ENCODE peak calls at places on chromosomes 5 and 9, in eight cellular contexts. Q, L, I, Y, Z, B, D and O are unnamed samples. For H3K4me1, the result is how much of the 10 kb centered on the place peaks cover.

GRCh38 chr5:107155667-107156066 is 515.1 kb downstream of the EFNA5 start:
- DNase-seq in Q (no peak), L (no peak), I (peak), Y (no peak), Z (no peak), B (no peak), D (no peak), O (no peak)

GRCh38 chr9:136048560-136049411 is 46.3 kb downstream of the NACC2 start:
- DNase-seq in Q (no peak), L (peak), I (no peak), Y (no peak), Z (no peak), B (no peak), D (no peak), O (no peak)

GRCh38 chr9:25117791-25118190 is 560.5 kb downstream of the TUSC1 start:
- DNase-seq in Q (no peak), L (no peak), I (no peak), Y (no peak), Z (no peak), B (no peak), D (no peak), O (no peak)

GRCh38 chr9:98837516-98837915 is 30.0 kb downstream of the GALNT12 start:
- DNase-seq in Q (no peak), L (no peak), I (no peak), Y (no peak), Z (no peak), B (no peak), D (no peak), O (no peak)

GRCh38 chr5:133873936-133874585 is 94.4 kb downstream of the C5orf15 start:
- DNase-seq in Q (no peak), L (no peak), I (no peak), Y (no peak), Z (peak), B (no peak), D (no peak), O (no peak)

GRCh38 chr5:181059297-181060230 is 19.5 kb downstream of the BTNL9 start:
- DNase-seq in Q (no peak), L (peak), I (no peak), Y (no peak), Z (no peak), B (no peak), D (no peak), O (no peak)

GRCh38 chr5:164119806-164120440 is 614.5 kb downstream of the MAT2B start:
- DNase-seq in Q (no peak), L (peak), I (no peak), Y (no peak), Z (peak), B (no peak), D (no peak), O (no peak)

GRCh38 chr9:98173181-98173580 is 19.3 kb downstream of the CORO2A start:
- DNase-seq in Q (no peak), L (no peak), I (no peak), Y (no peak), Z (no peak), B (no peak), D (no peak), O (no peak)

GRCh38 chr5:136712628-136713027 is 347.3 kb upstream of the TRPC7 start:
- DNase-seq in Q (no peak), L (no peak), I (no peak), Y (no peak), Z (no peak), B (no peak), D (no peak), O (no peak)

GRCh38 chr9:31744589-31744988 is 639.9 kb upstream of the ACO1 start:
- DNase-seq in Q (no peak), L (no peak), I (no peak), Y (no peak), Z (no peak), B (no peak), D (no peak), O (no peak)

GRCh38 chr5:177116631-177117373 is 16.8 kb upstream of the NSD1 start:
- DNase-seq in Q (no peak), L (peak), I (no peak), Y (no peak), Z (peak), B (peak), D (peak), O (peak)

GRCh38 chr5:117623042-117623815 is 1048.6 kb upstream of the SEMA6A start:
- DNase-seq in Q (no peak), L (no peak), I (peak), Y (no peak), Z (peak), B (no peak), D (no peak), O (no peak)

GRCh38 chr5:6712582-6713273 is 504 bp upstream of the TENT4A start:
- DNase-seq in Q (peak), L (peak), I (peak), Y (peak), Z (peak), B (peak), D (peak), O (peak)

GRCh38 chr9:116191757-116192415 is 38.3 kb downstream of the PAPPA start:
- DNase-seq in Q (no peak), L (peak), I (no peak), Y (no peak), Z (no peak), B (no peak), D (no peak), O (no peak)

GRCh38 chr5:135212361-135213033 is 178.5 kb upstream of the PITX1 start:
- DNase-seq in Q (peak), L (peak), I (no peak), Y (no peak), Z (no peak), B (no peak), D (no peak), O (no peak)

GRCh38 chr5:146076028-146076427 is 29.3 kb downstream of the PLAC8L1 start:
- DNase-seq in Q (no peak), L (no peak), I (no peak), Y (no peak), Z (no peak), B (no peak), D (no peak), O (no peak)

GRCh38 chr5:38130346-38130745 is 128.0 kb upstream of the EGFLAM start:
- DNase-seq in Q (no peak), L (no peak), I (no peak), Y (no peak), Z (no peak), B (no peak), D (no peak), O (no peak)

GRCh38 chr9:73173526-73174411 is 22.1 kb downstream of the ANXA1 start:
- DNase-seq in Q (no peak), L (no peak), I (no peak), Y (no peak), Z (no peak), B (no peak), D (no peak), O (no peak)

GRCh38 chr9:14271078-14271673 is 42.8 kb downstream of the NFIB start:
- DNase-seq in Q (no peak), L (no peak), I (peak), Y (no peak), Z (peak), B (peak), D (no peak), O (peak)

GRCh38 chr5:851076-851475 is 290 bp upstream of the ZDHHC11 start:
- DNase-seq in Q (no peak), L (no peak), I (no peak), Y (no peak), Z (no peak), B (no peak), D (peak), O (no peak)

GRCh38 chr9:18976368-18977238 is 56.4 kb downstream of the SAXO1 start:
- DNase-seq in Q (no peak), L (no peak), I (no peak), Y (no peak), Z (peak), B (no peak), D (no peak), O (no peak)

DNA sequence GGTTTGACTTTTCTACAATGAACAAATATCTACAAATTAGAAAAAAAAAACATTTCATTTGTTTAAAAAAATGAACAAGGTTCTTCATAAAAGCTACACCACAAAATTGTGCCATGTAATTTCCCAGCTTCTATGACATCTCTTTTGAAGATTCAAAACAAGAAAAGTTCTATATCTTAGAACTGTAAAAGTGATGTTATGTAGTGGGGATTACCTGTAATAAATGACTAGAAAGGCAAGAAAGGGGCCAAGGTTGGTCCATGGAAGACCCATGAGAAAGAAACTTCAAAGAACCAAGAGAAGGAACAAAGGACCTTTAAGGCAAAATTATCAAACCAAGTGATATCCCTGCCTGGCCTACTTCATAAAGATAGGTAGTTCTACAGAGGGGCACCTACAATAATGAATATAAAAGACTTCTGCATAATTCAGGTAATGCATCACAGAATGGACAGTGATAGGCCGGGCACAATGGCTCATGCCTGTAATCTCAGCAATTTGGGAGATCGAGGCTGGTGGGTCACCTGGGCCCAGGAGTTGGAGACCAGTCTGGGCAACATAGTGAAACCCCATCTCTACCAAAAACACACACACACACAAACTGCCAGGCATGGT is 7.6 kb downstream of the MLLT3 start:
- DNase-seq in Q (no peak), L (no peak), I (no peak), Y (no peak), Z (no peak), B (no peak), D (no peak), O (no peak)
- H3K4me1 ChIP-seq in Q (under half), L (under half), I (under half), Y (under half), Z (under half), B (under half), D (under half), O (under half)

GRCh38 chr9:106862115-106862945 is 636 bp upstream of the ZNF462 start:
- DNase-seq in Q (no peak), L (peak), I (peak), Y (no peak), Z (peak), B (peak), D (peak), O (peak)
- H3K4me1 ChIP-seq in Q (under half), L (under half), I (under half), Y (under half), Z (under half), B (under half), D (under half), O (under half)

GRCh38 chr5:143218563-143219170 is 184.8 kb downstream of the NR3C1 start:
- DNase-seq in Q (no peak), L (no peak), I (no peak), Y (no peak), Z (no peak), B (no peak), D (no peak), O (no peak)
- H3K4me1 ChIP-seq in Q (under half), L (under half), I (under half), Y (under half), Z (under half), B (under half), D (under half), O (under half)

GRCh38 chr9:127767405-127767804 is 11.1 kb downstream of the SH2D3C start:
- DNase-seq in Q (no peak), L (no peak), I (no peak), Y (no peak), Z (no peak), B (no peak), D (no peak), O (no peak)
- H3K4me1 ChIP-seq in Q (under half), L (under half), I (under half), Y (under half), Z (under half), B (under half), D (under half), O (under half)

GRCh38 chr5:140219068-140219971 is 44.3 kb downstream of the CYSTM1 start:
- DNase-seq in Q (no peak), L (no peak), I (no peak), Y (no peak), Z (no peak), B (peak), D (no peak), O (no peak)

GRCh38 chr5:140214831-140215230 is 39.8 kb downstream of the CYSTM1 start:
- DNase-seq in Q (no peak), L (no peak), I (no peak), Y (no peak), Z (peak), B (no peak), D (no peak), O (no peak)

GRCh38 chr5:140220032-140220697 is 45.2 kb downstream of the CYSTM1 start:
- DNase-seq in Q (no peak), L (no peak), I (no peak), Y (no peak), Z (peak), B (no peak), D (no peak), O (no peak)

GRCh38 chr5:140216468-140217074 is 41.6 kb downstream of the CYSTM1 start:
- DNase-seq in Q (no peak), L (no peak), I (peak), Y (no peak), Z (no peak), B (no peak), D (no peak), O (no peak)

GRCh38 chr5:140217299-140218026 is 42.5 kb downstream of the CYSTM1 start:
- DNase-seq in Q (no peak), L (no peak), I (no peak), Y (no peak), Z (no peak), B (no peak), D (no peak), O (no peak)
- H3K4me1 ChIP-seq in Q (under half), L (under half), I (half or more), Y (under half), Z (under half), B (half or more), D (under half), O (half or more)

GRCh38 chr5:36885566-36886485 is 9.3 kb downstream of the NIPBL start:
- DNase-seq in Q (no peak), L (peak), I (no peak), Y (no peak), Z (no peak), B (peak), D (no peak), O (peak)

GRCh38 chr5:36887532-36887931 is 11.0 kb downstream of the NIPBL start:
- DNase-seq in Q (no peak), L (no peak), I (no peak), Y (no peak), Z (no peak), B (no peak), D (no peak), O (no peak)

GRCh38 chr5:36883894-36884462 is 7.4 kb downstream of the NIPBL start:
- DNase-seq in Q (no peak), L (no peak), I (no peak), Y (no peak), Z (no peak), B (no peak), D (no peak), O (no peak)

GRCh38 chr5:36886791-36887190 is 10.2 kb downstream of the NIPBL start:
- DNase-seq in Q (no peak), L (no peak), I (no peak), Y (no peak), Z (no peak), B (no peak), D (no peak), O (no peak)

DNA sequence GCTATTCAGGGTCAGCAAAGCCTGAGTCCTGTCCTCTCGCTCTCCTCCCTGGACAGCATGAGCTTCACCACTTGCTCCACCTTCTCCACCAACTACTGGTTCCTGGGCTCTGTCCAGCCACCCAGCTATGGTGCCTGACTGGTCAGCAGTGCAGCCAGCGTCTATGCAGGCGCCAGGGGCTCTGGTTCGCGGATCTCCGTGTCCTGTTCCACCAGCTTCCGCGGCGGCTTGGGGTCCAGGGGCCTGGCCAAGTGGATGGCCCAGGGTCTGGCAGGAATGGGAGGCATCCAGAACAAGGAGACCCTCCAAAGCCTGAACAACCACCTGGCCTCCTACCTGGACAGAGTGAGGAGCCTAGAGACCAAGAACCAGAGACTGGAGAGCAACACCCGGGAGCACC is 8.6 kb downstream of the NIPBL start:
- DNase-seq in Q (no peak), L (peak), I (no peak), Y (no peak), Z (no peak), B (no peak), D (no peak), O (peak)
- H3K4me1 ChIP-seq in Q (half or more), L (under half), I (under half), Y (under half), Z (under half), B (under half), D (under half), O (under half)

DNA sequence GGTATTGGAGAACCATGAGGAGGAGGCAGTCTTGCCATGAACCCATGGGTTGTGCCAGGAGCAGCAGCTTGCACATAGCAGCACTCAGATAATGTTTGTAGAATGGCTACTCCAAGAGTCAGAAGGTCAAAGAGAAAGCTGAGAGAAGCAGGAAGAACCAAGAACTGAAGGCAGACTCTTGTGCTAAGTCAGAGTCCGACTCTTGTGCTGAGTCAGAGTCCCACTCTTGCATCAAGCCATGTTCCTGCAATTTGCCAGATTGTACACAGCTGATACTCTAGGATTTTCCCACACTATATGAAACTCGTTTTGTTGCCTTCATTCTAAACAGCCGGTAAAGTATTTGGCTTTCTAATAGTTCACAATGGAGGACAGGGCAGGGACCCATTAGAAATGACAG is 26.2 kb upstream of the HSPA9 start:
- DNase-seq in Q (no peak), L (no peak), I (no peak), Y (peak), Z (peak), B (peak), D (no peak), O (no peak)
- H3K4me1 ChIP-seq in Q (under half), L (under half), I (under half), Y (under half), Z (under half), B (under half), D (under half), O (under half)

DNA sequence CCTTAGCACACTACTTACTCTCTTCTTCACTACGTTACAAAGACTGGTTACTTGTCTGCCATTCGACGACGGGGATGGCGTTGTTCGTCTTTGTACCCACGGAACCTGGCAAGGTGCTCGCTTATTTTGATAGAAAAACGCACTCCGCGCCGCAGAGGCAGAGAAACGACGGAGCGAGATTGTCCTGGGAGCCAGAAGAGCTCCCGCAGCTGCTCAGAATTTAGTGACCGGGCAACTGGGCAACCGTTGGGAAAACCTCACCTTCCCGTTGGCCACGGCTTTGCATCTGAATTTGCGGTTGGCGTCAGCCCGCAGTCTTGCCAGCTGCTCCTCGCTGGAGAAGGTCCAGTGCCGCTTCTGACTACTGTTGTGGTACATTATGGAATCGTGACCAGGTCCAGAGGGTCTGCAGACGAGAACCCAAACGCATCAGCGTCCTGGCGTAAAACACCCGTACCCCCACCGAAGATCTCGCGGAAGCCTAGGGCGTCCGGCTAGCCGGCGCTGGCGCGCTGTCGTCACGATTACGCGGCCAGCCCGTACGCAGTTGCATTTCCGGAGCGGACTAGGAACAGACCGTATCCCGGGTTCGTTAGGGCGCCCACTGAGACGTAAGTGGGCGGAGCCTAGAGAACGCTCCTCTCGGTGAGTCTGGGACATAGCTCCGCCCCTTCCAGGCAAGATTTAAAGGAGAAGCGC is at the start of gene CCNH:
- DNase-seq in Q (peak), L (peak), I (peak), Y (peak), Z (peak), B (peak), D (peak), O (peak)
- H3K4me1 ChIP-seq in Q (under half), L (under half), I (under half), Y (under half), Z (under half), B (under half), D (under half), O (under half)

GRCh38 chr5:173001229-173001841 is 17.8 kb downstream of the ATP6V0E1 start:
- DNase-seq in Q (peak), L (no peak), I (no peak), Y (no peak), Z (no peak), B (no peak), D (no peak), O (no peak)
- H3K4me1 ChIP-seq in Q (half or more), L (under half), I (under half), Y (under half), Z (under half), B (under half), D (under half), O (under half)

DNA sequence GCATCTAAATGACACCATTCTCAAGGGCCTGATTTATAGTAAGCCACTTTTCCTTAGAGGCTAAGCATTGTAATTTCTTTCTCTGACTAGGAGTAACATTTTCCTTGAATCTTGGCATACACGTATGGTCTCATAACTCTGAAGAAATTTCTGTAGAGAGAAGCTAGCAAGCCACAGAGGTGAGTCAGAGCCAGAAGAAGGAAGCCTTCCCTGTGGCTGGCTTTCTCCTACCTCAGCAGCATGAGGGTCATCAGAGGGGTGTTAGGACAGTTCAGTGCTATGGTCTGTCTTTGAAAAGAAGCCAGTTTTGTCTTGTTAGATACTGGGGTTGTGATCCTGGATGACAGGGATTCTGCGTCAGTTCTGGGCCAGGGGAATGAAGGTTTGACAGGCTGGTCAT is 3.2 kb downstream of the SNX30 start:
- DNase-seq in Q (no peak), L (no peak), I (no peak), Y (no peak), Z (peak), B (no peak), D (no peak), O (no peak)
- H3K4me1 ChIP-seq in Q (half or more), L (under half), I (under half), Y (under half), Z (under half), B (under half), D (under half), O (half or more)